ENCODE peak calls at places on chromosomes 4 and X, in four cellular contexts. One of them, this sample, is unnamed.

GRCh38 chr4:10089346-10089745 is 27.3 kb downstream of the WDR1 start:
- DNase-seq in neuronal stem cell: no peak
- DNase-seq in heart left ventricle: peak
- DNase-seq in HEK293T: peak
- DNase-seq in this sample: no peak

GRCh38 chr4:149176019-149176418 is 639.6 kb downstream of the IQCM start:
- DNase-seq in heart left ventricle: no peak
- DNase-seq in neuronal stem cell: no peak
- DNase-seq in HEK293T: no peak
- DNase-seq in this sample: no peak

GRCh38 chrX:54785901-54786300 is 12.2 kb downstream of the ITIH6 start:
- DNase-seq in heart left ventricle: no peak
- DNase-seq in neuronal stem cell: no peak
- DNase-seq in HEK293T: peak
- DNase-seq in this sample: no peak

GRCh38 chrX:1555370-1555769 is 18.4 kb upstream of the P2RY8 start:
- DNase-seq in heart left ventricle: no peak
- DNase-seq in HEK293T: no peak
- DNase-seq in neuronal stem cell: no peak
- DNase-seq in this sample: peak

GRCh38 chr4:188463909-188464308 is 324.7 kb downstream of the TRIML1 start:
- DNase-seq in heart left ventricle: no peak
- DNase-seq in neuronal stem cell: no peak
- DNase-seq in HEK293T: no peak
- DNase-seq in this sample: no peak

GRCh38 chrX:22486326-22486725 is 213.6 kb downstream of the CBLL2 start:
- DNase-seq in heart left ventricle: no peak
- DNase-seq in HEK293T: no peak
- DNase-seq in neuronal stem cell: no peak
- DNase-seq in this sample: no peak

GRCh38 chrX:43860646-43861370 is 21.4 kb downstream of the MAOB start:
- DNase-seq in HEK293T: no peak
- DNase-seq in neuronal stem cell: no peak
- DNase-seq in heart left ventricle: no peak
- DNase-seq in this sample: no peak

GRCh38 chrX:70289168-70289792 is 447 bp downstream of the PDZD11 start:
- DNase-seq in neuronal stem cell: no peak
- DNase-seq in heart left ventricle: no peak
- DNase-seq in HEK293T: no peak
- DNase-seq in this sample: no peak

GRCh38 chr4:112153222-112153791 is 8.1 kb downstream of the FAM241A start:
- DNase-seq in heart left ventricle: no peak
- DNase-seq in HEK293T: no peak
- DNase-seq in neuronal stem cell: no peak
- DNase-seq in this sample: no peak

GRCh38 chr4:174154455-174154854 is 129.0 kb downstream of the FBXO8 start:
- DNase-seq in heart left ventricle: no peak
- DNase-seq in neuronal stem cell: no peak
- DNase-seq in HEK293T: no peak
- DNase-seq in this sample: no peak

GRCh38 chr4:149999485-150000074 is 78.7 kb upstream of the DCLK2 start:
- DNase-seq in heart left ventricle: no peak
- DNase-seq in HEK293T: peak
- DNase-seq in neuronal stem cell: peak
- DNase-seq in this sample: no peak

GRCh38 chr4:173752610-173753009 is 222.6 kb upstream of the HAND2 start:
- DNase-seq in heart left ventricle: no peak
- DNase-seq in neuronal stem cell: peak
- DNase-seq in HEK293T: peak
- DNase-seq in this sample: no peak

GRCh38 chrX:69060631-69061408 is 104.4 kb downstream of the PJA1 start:
- DNase-seq in neuronal stem cell: no peak
- DNase-seq in HEK293T: no peak
- DNase-seq in heart left ventricle: no peak
- DNase-seq in this sample: no peak

GRCh38 chr4:25930722-25931354 is 16.8 kb downstream of the SMIM20 start:
- DNase-seq in HEK293T: no peak
- DNase-seq in neuronal stem cell: no peak
- DNase-seq in heart left ventricle: no peak
- DNase-seq in this sample: no peak

GRCh38 chr4:4432341-4433125 is 45.6 kb downstream of the NSG1 start:
- DNase-seq in heart left ventricle: no peak
- DNase-seq in neuronal stem cell: no peak
- DNase-seq in HEK293T: no peak
- DNase-seq in this sample: no peak

GRCh38 chr4:2442175-2442993 is 23.6 kb downstream of the CFAP99 start:
- DNase-seq in heart left ventricle: no peak
- DNase-seq in neuronal stem cell: no peak
- DNase-seq in HEK293T: peak
- DNase-seq in this sample: no peak

GRCh38 chr4:14345356-14345775 is 656.9 kb upstream of the CPEB2 start:
- DNase-seq in neuronal stem cell: no peak
- DNase-seq in HEK293T: no peak
- DNase-seq in heart left ventricle: no peak
- DNase-seq in this sample: no peak

GRCh38 chrX:123918106-123918721 is 43.3 kb upstream of the STAG2 start:
- DNase-seq in heart left ventricle: no peak
- DNase-seq in HEK293T: no peak
- DNase-seq in neuronal stem cell: no peak
- DNase-seq in this sample: no peak

GRCh38 chrX:72169008-72169728 is 12.4 kb upstream of the PIN4 start:
- DNase-seq in HEK293T: no peak
- DNase-seq in heart left ventricle: no peak
- DNase-seq in neuronal stem cell: no peak
- DNase-seq in this sample: peak